ENCODE peak calls at places on chromosomes 11 and 22, in seven cellular contexts. T, C, R, A, V, K and Y are unnamed samples.

GRCh38 chr11:57390535-57390934 is at the start of gene PRG2:
- DNase-seq in R (no peak), C (no peak), T (no peak), K (no peak), A (no peak), V (no peak), Y (no peak)

GRCh38 chr11:65871811-65872548 is 620 bp downstream of the EFEMP2 start:
- DNase-seq in K (peak), V (peak), T (no peak), R (no peak), A (no peak), C (no peak), Y (no peak)

GRCh38 chr11:121561716-121562115 is 108.9 kb upstream of the SORL1-AS1 start:
- DNase-seq in R (no peak), T (no peak), V (no peak), K (no peak), A (no peak), C (no peak), Y (no peak)

GRCh38 chr11:75352417-75353206 is 1.2 kb upstream of the ARRB1 start:
- DNase-seq in K (no peak), C (no peak), T (no peak), A (no peak), V (peak), R (no peak), Y (no peak)

GRCh38 chr11:94129505-94130335 is 1.1 kb downstream of the PANX1 start:
- DNase-seq in K (no peak), A (peak), V (peak), T (peak), R (no peak), C (no peak), Y (no peak)

GRCh38 chr11:118054712-118055640 is 21.9 kb upstream of the TMPRSS4 start:
- DNase-seq in R (no peak), A (no peak), K (no peak), C (no peak), V (no peak), T (no peak), Y (no peak)

GRCh38 chr11:76025068-76025467 is 181.2 kb downstream of the WNT11 start:
- DNase-seq in T (no peak), R (no peak), V (peak), K (peak), C (no peak), A (no peak), Y (no peak)

GRCh38 chr11:6637871-6638270 is 17.7 kb downstream of the DCHS1 start:
- DNase-seq in K (no peak), R (no peak), C (peak), A (no peak), T (no peak), V (peak), Y (no peak)

GRCh38 chr11:80412604-80413003 is 971.8 kb upstream of the TENM4 start:
- DNase-seq in V (no peak), K (no peak), A (no peak), C (no peak), T (no peak), R (no peak), Y (no peak)

GRCh38 chr22:20781272-20781990 is 7.5 kb downstream of the SERPIND1 start:
- DNase-seq in A (no peak), K (peak), V (peak), C (no peak), R (no peak), T (no peak), Y (no peak)

GRCh38 chr11:47433991-47434786 is 8.0 kb upstream of the PSMC3 start:
- DNase-seq in V (peak), C (peak), T (no peak), K (no peak), A (no peak), R (no peak), Y (no peak)

GRCh38 chr11:103325686-103326069 is 216.5 kb downstream of the DYNC2H1 start:
- DNase-seq in T (no peak), V (no peak), C (no peak), R (no peak), A (no peak), K (no peak), Y (no peak)

GRCh38 chr22:29014773-29015172 is 46.9 kb downstream of the C22orf31 start:
- DNase-seq in R (no peak), C (no peak), K (no peak), V (no peak), A (no peak), T (no peak), Y (no peak)

GRCh38 chr11:94563176-94563847 is 3.9 kb upstream of the PIWIL4 start:
- DNase-seq in A (peak), T (no peak), R (no peak), K (peak), V (peak), C (peak), Y (no peak)

GRCh38 chr11:2813141-2813908 is 72.2 kb downstream of the CDKN1C start:
- DNase-seq in R (no peak), K (peak), C (no peak), T (peak), V (no peak), A (peak), Y (no peak)

GRCh38 chr22:25482091-25482760 is 82.2 kb upstream of the GRK3 start:
- DNase-seq in T (no peak), R (no peak), C (no peak), V (no peak), K (no peak), A (no peak), Y (no peak)

GRCh38 chr11:625636-626319 is 1.0 kb upstream of the CDHR5 start:
- DNase-seq in C (no peak), R (no peak), K (no peak), T (no peak), A (no peak), V (no peak), Y (no peak)

GRCh38 chr11:12997168-12997567 is 11.9 kb upstream of the RASSF10 start:
- DNase-seq in R (no peak), A (no peak), K (no peak), V (no peak), T (no peak), C (no peak), Y (no peak)